ENCODE peak calls at places on chromosomes 16 and 17, in six cellular contexts. D, S, C, I, A and X are unnamed samples.

GRCh38 chr16:23557779-23558330 is 328 bp downstream of the UBFD1 start:
- DNase-seq in D (no peak), S (no peak), C (no peak), I (peak; percentile 23), A (no peak), X (no peak)

GRCh38 chr16:67463691-67464090 is 17.3 kb downstream of the ATP6V0D1 start:
- DNase-seq in D (no peak), S (no peak), C (no peak), I (no peak), A (no peak), X (no peak)

GRCh38 chr17:40963838-40964237 is 2.9 kb downstream of the KRT39 start:
- DNase-seq in D (no peak), S (peak; percentile 81), C (peak; percentile 6), I (peak; percentile 25), A (no peak), X (peak; percentile 69)

GRCh38 chr17:74529243-74529642 is 2.0 kb downstream of the CD300LB start:
- DNase-seq in D (no peak), S (no peak), C (no peak), I (no peak), A (no peak), X (no peak)

GRCh38 chr17:41060052-41060604 is at the start of gene KRTAP2-3:
- DNase-seq in D (no peak), S (peak; percentile 92), C (no peak), I (no peak), A (no peak), X (peak; percentile 62)

GRCh38 chr16:84065536-84066132 is 23.0 kb upstream of the SLC38A8 start:
- DNase-seq in D (peak; percentile 65), S (peak; percentile 61), C (peak; percentile 70), I (peak; percentile 32), A (no peak), X (peak; percentile 65)

GRCh38 chr16:4525634-4526277 is 12.8 kb downstream of the CDIP1 start:
- DNase-seq in D (no peak), S (no peak), C (no peak), I (no peak), A (no peak), X (no peak)

GRCh38 chr17:43193251-43193650 is 18.4 kb upstream of the TMEM106A start:
- DNase-seq in D (no peak), S (no peak), C (no peak), I (no peak), A (no peak), X (no peak)

GRCh38 chr17:74871329-74872076 is 1.3 kb downstream of the FDXR start:
- DNase-seq in D (no peak), S (no peak), C (no peak), I (no peak), A (peak; percentile 58), X (no peak)

GRCh38 chr16:51641191-51641765 is 490.2 kb upstream of the SALL1 start:
- DNase-seq in D (no peak), S (no peak), C (no peak), I (no peak), A (no peak), X (no peak)

GRCh38 chr16:52368899-52369298 is 178.0 kb downstream of the TOX3 start:
- DNase-seq in D (no peak), S (no peak), C (no peak), I (no peak), A (no peak), X (no peak)

GRCh38 chr17:77874303-77875050 is 84.0 kb upstream of the TNRC6C start:
- DNase-seq in D (no peak), S (no peak), C (no peak), I (no peak), A (no peak), X (no peak)

GRCh38 chr16:19521471-19522368 is at the start of gene GDE1:
- DNase-seq in D (peak; percentile 91), S (peak; percentile 75), C (peak; percentile 95), I (peak; percentile 94), A (peak; percentile 97), X (peak; percentile 90)
- TF ChIP-seq CTCF in D (peak; percentile 28), S (peak; percentile 46), C (peak; percentile 55), I (no peak), A (no peak), X (peak; percentile 34)

DNA sequence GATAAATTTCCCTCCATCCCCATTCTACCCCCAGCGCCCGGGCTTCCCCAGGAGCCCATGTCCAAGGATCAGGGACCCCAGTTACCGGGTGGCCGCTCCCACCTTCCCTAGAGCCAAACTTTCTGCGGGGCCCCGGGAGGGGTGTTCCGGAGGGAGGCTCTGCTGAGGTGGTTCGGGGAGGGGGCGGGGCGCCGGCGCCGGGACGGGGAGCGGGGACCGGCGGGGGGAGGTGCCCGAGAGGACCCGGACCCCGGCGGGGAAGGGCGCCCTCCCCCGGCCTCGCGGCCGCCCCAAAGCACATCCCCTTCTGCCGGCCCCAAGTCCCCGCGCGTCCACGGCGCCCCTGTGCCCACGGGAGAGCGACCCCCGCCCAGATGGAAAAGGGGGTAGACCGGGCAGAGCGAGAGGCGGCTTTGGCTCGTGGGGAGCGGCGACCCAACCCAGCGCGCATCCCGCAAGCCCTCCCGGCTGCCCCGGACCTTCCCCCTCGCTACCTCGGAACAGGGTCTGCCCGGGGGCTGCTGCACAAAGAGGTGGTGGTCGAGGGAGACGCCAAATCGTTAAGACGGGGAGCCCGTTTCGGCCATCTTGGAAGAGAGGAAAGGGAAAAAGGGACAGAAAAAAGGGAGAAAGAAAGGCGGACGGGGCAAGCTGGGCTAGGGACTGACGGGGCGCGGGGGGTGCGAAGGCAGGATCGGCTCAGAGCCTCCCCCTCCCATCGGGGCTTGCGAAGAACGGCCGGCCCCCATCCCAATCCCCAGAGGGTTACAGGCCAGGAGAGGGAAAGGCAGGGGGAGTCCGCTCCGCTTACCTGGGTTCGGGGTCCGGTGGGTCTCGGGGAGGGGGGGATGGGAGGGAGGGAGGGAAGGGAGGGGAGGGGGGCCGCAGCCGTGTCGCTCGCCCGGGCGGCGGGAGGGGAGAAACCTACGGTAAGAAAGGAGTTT is 479 bp downstream of the PCGF2 start:
- DNase-seq in D (peak; percentile 40), S (no peak), C (peak; percentile 37), I (peak; percentile 53), A (peak; percentile 81), X (no peak)
- TF ChIP-seq CTCF in D (peak; percentile 31), S (peak; percentile 8), C (no peak), I (peak; percentile 18), A (no peak), X (no peak)

DNA sequence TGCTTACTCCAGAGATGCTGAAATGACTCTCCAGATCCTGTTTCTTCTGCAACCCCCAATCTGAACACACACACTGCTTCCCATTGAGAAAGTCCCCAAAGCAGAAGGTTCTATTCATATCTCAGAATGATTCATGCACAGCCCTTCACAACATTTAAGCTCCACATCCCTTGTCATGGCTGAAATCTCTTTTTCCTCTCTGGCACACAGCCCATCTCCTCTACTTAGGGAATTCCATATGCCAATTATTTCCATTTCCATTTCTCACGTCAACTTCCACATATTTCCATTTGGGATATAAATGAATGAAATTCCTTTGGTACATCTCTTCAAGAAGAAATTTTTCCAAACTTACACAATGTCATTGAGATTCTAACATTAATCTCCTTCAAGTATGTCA is 119.6 kb downstream of the CDH11 start:
- DNase-seq in D (no peak), S (peak; percentile 34), C (peak; percentile 74), I (no peak), A (no peak), X (peak; percentile 4)
- TF ChIP-seq CTCF in D (no peak), S (no peak), C (no peak), I (no peak), A (no peak), X (no peak)

GRCh38 chr17:28315846-28316705 is 2.9 kb upstream of the TMEM97 start:
- DNase-seq in D (no peak), S (no peak), C (no peak), I (no peak), A (no peak), X (no peak)

GRCh38 chr17:28317099-28317964 is 1.7 kb upstream of the TMEM97 start:
- DNase-seq in D (no peak), S (no peak), C (no peak), I (no peak), A (no peak), X (no peak)

GRCh38 chr17:28318759-28319660 is at the start of gene TMEM97:
- DNase-seq in D (peak; percentile 92), S (peak; percentile 90), C (peak; percentile 98), I (peak; percentile 99), A (peak; percentile 92), X (peak; percentile 98)

GRCh38 chr17:28317965-28318758 is 838 bp upstream of the TMEM97 start:
- DNase-seq in D (peak; percentile 36), S (peak; percentile 20), C (no peak), I (peak; percentile 20), A (no peak), X (no peak)

GRCh38 chr17:28313841-28314240 is 5.2 kb upstream of the TMEM97 start:
- DNase-seq in D (no peak), S (no peak), C (no peak), I (no peak), A (no peak), X (no peak)
- TF ChIP-seq CTCF in D (no peak), S (no peak), C (no peak), I (no peak), A (no peak), X (no peak)

DNA sequence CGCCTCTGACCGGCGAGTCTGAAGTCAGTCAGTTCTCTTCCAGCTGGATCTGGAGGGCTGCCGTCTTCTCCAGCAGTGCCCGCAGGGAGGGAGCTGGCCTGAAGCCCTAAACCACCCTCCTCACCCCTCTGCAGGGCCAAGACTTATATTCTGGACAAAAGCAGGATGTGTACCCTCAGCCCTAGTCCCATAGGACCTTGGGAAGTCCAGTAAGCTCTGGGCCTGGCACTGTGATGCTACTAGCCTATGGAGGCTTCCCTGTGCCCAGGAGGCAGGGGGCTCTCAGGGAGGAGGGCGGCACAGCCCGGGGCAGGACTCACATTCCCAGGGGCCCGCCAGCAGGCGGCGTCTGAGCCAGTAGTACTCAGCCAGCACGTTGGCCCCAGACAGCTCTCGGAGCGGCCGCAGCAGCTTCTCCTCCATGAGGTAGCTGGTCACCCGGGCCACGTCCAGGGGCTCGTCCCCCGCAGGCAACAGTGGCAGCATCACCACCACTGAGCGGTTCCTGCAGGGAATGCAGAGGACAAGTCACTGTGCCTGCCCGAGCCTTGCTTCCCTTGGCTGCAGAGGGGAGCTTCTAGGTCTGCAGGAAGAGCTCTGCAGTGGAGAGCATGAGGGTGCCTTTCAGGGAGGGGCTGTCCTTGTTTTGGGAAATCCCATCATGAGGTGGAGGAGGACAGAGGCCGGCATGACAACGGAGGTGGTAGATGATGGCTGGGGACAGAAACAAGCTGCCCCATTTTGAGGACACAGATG is 41.7 kb downstream of the RMI2 start:
- DNase-seq in D (peak; percentile 59), S (no peak), C (no peak), I (no peak), A (no peak), X (no peak)
- TF ChIP-seq CTCF in D (peak; percentile 62), S (peak; percentile 37), C (peak; percentile 55), I (peak; percentile 26), A (no peak), X (peak; percentile 17)

GRCh38 chr17:81648013-81648706 is 8.2 kb downstream of the PDE6G start:
- DNase-seq in D (no peak), S (no peak), C (no peak), I (no peak), A (no peak), X (no peak)
- TF ChIP-seq CTCF in D (no peak), S (no peak), C (no peak), I (no peak), A (no peak), X (no peak)